ENCODE peak calls at places on chromosomes 6 and 20, in ten cellular contexts. D, B, Z, M, G, N, O, U, I and C are unnamed samples.
A peak's percentile ranks its signal among the peaks of the same experiment; 100 is the strongest.

GRCh38 chr20:17648782-17649730 is 33.0 kb downstream of the RRBP1 start:
- DNase-seq in O (no peak), G (no peak), N (peak; percentile 20), Z (no peak), B (peak; percentile 42), I (peak; percentile 16), D (peak; percentile 8), M (no peak), U (no peak), C (no peak)

GRCh38 chr6:14074723-14075503 is 42.7 kb upstream of the CD83 start:
- DNase-seq in I (peak; percentile 62), M (no peak), O (peak; percentile 66), N (peak; percentile 85), U (no peak), D (no peak), G (no peak), B (no peak), Z (no peak), C (peak; percentile 11)

GRCh38 chr6:12296255-12296573 is 6.1 kb downstream of the EDN1 start:
- DNase-seq in D (no peak), N (no peak), I (no peak), U (no peak), G (no peak), B (no peak), Z (peak; percentile 17), M (no peak), O (peak; percentile 71), C (no peak)

GRCh38 chr6:26118999-26119398 is 31.8 kb downstream of the HFE start:
- DNase-seq in Z (no peak), G (no peak), B (no peak), I (peak; percentile 26), D (peak; percentile 78), N (no peak), U (no peak), O (peak; percentile 94), M (no peak), C (peak; percentile 56)

GRCh38 chr20:46131396-46131795 is 13.3 kb downstream of the CD40 start:
- DNase-seq in Z (no peak), B (no peak), D (no peak), M (no peak), I (no peak), G (no peak), O (peak; percentile 61), N (no peak), U (no peak), C (no peak)

GRCh38 chr6:84521419-84522001 is 242.9 kb downstream of the TBX18 start:
- DNase-seq in O (no peak), Z (no peak), D (no peak), I (no peak), N (no peak), M (no peak), B (no peak), U (no peak), G (no peak), C (no peak)

GRCh38 chr20:60310551-60310950 is 352.3 kb downstream of the CDH26 start:
- DNase-seq in I (no peak), U (no peak), N (no peak), Z (no peak), D (no peak), G (no peak), M (no peak), O (no peak), B (no peak), C (no peak)

GRCh38 chr6:24980507-24981384 is 45.0 kb upstream of the RIPOR2 start:
- DNase-seq in D (peak; percentile 60), O (peak; percentile 77), I (no peak), G (no peak), M (no peak), U (no peak), N (no peak), B (no peak), Z (no peak), C (no peak)

GRCh38 chr6:1096967-1097765 is 214.7 kb upstream of the FOXQ1 start:
- DNase-seq in G (no peak), N (no peak), Z (no peak), B (no peak), I (no peak), M (no peak), D (no peak), O (no peak), U (no peak), C (no peak)

GRCh38 chr6:128655978-128656498 is 135.6 kb upstream of the PTPRK start:
- DNase-seq in G (peak; percentile 13), D (no peak), N (peak; percentile 90), M (no peak), Z (no peak), U (no peak), B (no peak), O (peak; percentile 85), I (no peak), C (no peak)

GRCh38 chr6:35044771-35045275 is 96.3 kb downstream of the TCP11 start:
- DNase-seq in B (no peak), O (peak; percentile 65), D (no peak), I (no peak), M (no peak), G (no peak), Z (no peak), U (no peak), N (no peak), C (no peak)

GRCh38 chr6:151081658-151082057 is 158.1 kb upstream of the AKAP12 start:
- DNase-seq in O (no peak), U (no peak), B (no peak), I (no peak), D (no peak), Z (no peak), G (no peak), M (no peak), N (peak; percentile 31), C (no peak)

GRCh38 chr6:134381926-134382325 is 64.0 kb upstream of the SGK1 start:
- DNase-seq in O (peak; percentile 32), D (no peak), I (no peak), Z (no peak), M (no peak), N (no peak), B (no peak), U (no peak), G (no peak), C (no peak)

GRCh38 chr6:53492860-53493634 is 51.9 kb downstream of the GCLC start:
- DNase-seq in Z (no peak), M (peak; percentile 5), B (no peak), D (peak; percentile 76), G (no peak), U (no peak), I (peak; percentile 77), N (peak; percentile 68), O (peak; percentile 72), C (peak; percentile 6)

GRCh38 chr6:20669571-20670314 is 135.5 kb downstream of the CDKAL1 start:
- DNase-seq in U (no peak), B (no peak), D (no peak), Z (no peak), G (no peak), N (peak; percentile 36), I (no peak), O (peak; percentile 68), M (no peak), C (no peak)

GRCh38 chr20:20363449-20364015 is 4.4 kb upstream of the INSM1 start:
- DNase-seq in U (peak; percentile 16), M (no peak), D (peak; percentile 75), B (no peak), Z (no peak), G (no peak), I (no peak), O (no peak), N (no peak), C (no peak)

GRCh38 chr6:97305676-97306075 is 22.7 kb upstream of the MMS22L start:
- DNase-seq in U (no peak), N (no peak), O (no peak), B (no peak), Z (no peak), M (no peak), I (no peak), G (no peak), D (no peak), C (peak; percentile 12)

GRCh38 chr6:158571826-158572652 is 12.1 kb downstream of the TMEM181 start:
- DNase-seq in G (no peak), U (peak; percentile 16), N (peak; percentile 35), I (no peak), O (no peak), B (no peak), D (no peak), M (no peak), Z (no peak), C (no peak)

GRCh38 chr20:61189534-61189933 is 62.5 kb upstream of the CDH4 start:
- DNase-seq in U (no peak), Z (no peak), M (no peak), B (no peak), I (no peak), O (no peak), D (no peak), G (no peak), N (no peak), C (no peak)

GRCh38 chr6:24910850-24911712 is 24.7 kb downstream of the RIPOR2 start:
- DNase-seq in I (peak; percentile 44), G (no peak), U (peak; percentile 38), M (no peak), B (peak; percentile 64), O (peak; percentile 62), N (peak; percentile 64), D (peak; percentile 54), Z (peak; percentile 34), C (peak; percentile 35)

GRCh38 chr20:18190466-18191233 is 53.0 kb downstream of the KAT14 start:
- DNase-seq in D (no peak), M (no peak), N (no peak), Z (no peak), O (no peak), B (no peak), U (no peak), I (no peak), G (no peak), C (no peak)

GRCh38 chr6:113171882-113172281 is 685.3 kb upstream of the MARCKS start:
- DNase-seq in I (no peak), N (no peak), U (no peak), D (no peak), M (no peak), Z (no peak), O (no peak), B (no peak), G (no peak), C (no peak)

GRCh38 chr6:33410711-33411631 is at the start of gene PHF1:
- DNase-seq in G (no peak), O (peak; percentile 91), D (no peak), Z (no peak), M (no peak), B (peak; percentile 83), U (peak; percentile 53), I (no peak), N (peak; percentile 90), C (no peak)

GRCh38 chr20:49906101-49906604 is 9.2 kb downstream of the SPATA2 start:
- DNase-seq in I (no peak), D (no peak), B (no peak), Z (no peak), M (no peak), N (no peak), U (no peak), O (no peak), G (no peak), C (no peak)

GRCh38 chr6:69994251-69994650 is 127.9 kb downstream of the COL19A1 start:
- DNase-seq in B (no peak), U (no peak), G (no peak), M (no peak), N (no peak), Z (no peak), O (no peak), I (no peak), D (no peak), C (no peak)

GRCh38 chr6:111477481-111477938 is 5.5 kb downstream of the REV3L start:
- DNase-seq in B (no peak), I (peak; percentile 79), N (no peak), M (no peak), Z (no peak), U (no peak), O (no peak), D (no peak), G (no peak), C (no peak)

GRCh38 chr20:3798405-3798768 is 2.3 kb downstream of the CDC25B start:
- DNase-seq in D (no peak), N (no peak), U (no peak), Z (no peak), M (no peak), B (no peak), I (no peak), G (no peak), O (no peak), C (peak; percentile 35)

GRCh38 chr6:4487538-4487937 is 288.7 kb upstream of the CDYL start:
- DNase-seq in G (no peak), O (no peak), Z (no peak), M (no peak), I (no peak), U (no peak), B (no peak), D (no peak), N (no peak), C (no peak)